ENCODE peak calls at places on chromosomes 11 and 22, in seven cellular contexts. One of them, this sample, is unnamed.
A peak's percentile ranks its signal among the peaks of the same experiment; 100 is the strongest.

GRCh38 chr11:67119577-67120391 is 721 bp downstream of the KDM2A start:
- DNase-seq in tibial nerve: no peak
- DNase-seq in psoas muscle: peak; percentile 65
- DNase-seq in stomach: no peak
- DNase-seq in left cardiac atrium: peak; percentile 37
- DNase-seq in skeletal muscle cell: no peak
- DNase-seq in progenitor cell of endocrine pancreas: peak; percentile 36
- DNase-seq in this sample: peak; percentile 29

GRCh38 chr11:78379039-78379670 is 38.5 kb downstream of the GAB2 start:
- DNase-seq in tibial nerve: no peak
- DNase-seq in psoas muscle: no peak
- DNase-seq in stomach: no peak
- DNase-seq in left cardiac atrium: no peak
- DNase-seq in skeletal muscle cell: no peak
- DNase-seq in progenitor cell of endocrine pancreas: no peak
- DNase-seq in this sample: no peak

GRCh38 chr22:49838771-49839717 is 11.4 kb upstream of the BRD1 start:
- DNase-seq in tibial nerve: no peak
- DNase-seq in psoas muscle: peak; percentile 43
- DNase-seq in stomach: no peak
- DNase-seq in left cardiac atrium: no peak
- DNase-seq in skeletal muscle cell: no peak
- DNase-seq in progenitor cell of endocrine pancreas: no peak
- DNase-seq in this sample: no peak

GRCh38 chr22:24521791-24522245 is 26.7 kb downstream of the UPB1 start:
- DNase-seq in tibial nerve: no peak
- DNase-seq in psoas muscle: peak; percentile 52
- DNase-seq in stomach: peak; percentile 76
- DNase-seq in left cardiac atrium: no peak
- DNase-seq in skeletal muscle cell: no peak
- DNase-seq in progenitor cell of endocrine pancreas: peak; percentile 48
- DNase-seq in this sample: peak; percentile 67

GRCh38 chr22:41696714-41697113 is 2.6 kb upstream of the MEI1 start:
- DNase-seq in tibial nerve: no peak
- DNase-seq in psoas muscle: no peak
- DNase-seq in stomach: no peak
- DNase-seq in left cardiac atrium: no peak
- DNase-seq in skeletal muscle cell: no peak
- DNase-seq in progenitor cell of endocrine pancreas: no peak
- DNase-seq in this sample: no peak

GRCh38 chr11:69667619-69668604 is 7.2 kb downstream of the LTO1 start:
- DNase-seq in tibial nerve: no peak
- DNase-seq in psoas muscle: peak; percentile 29
- DNase-seq in stomach: no peak
- DNase-seq in left cardiac atrium: no peak
- DNase-seq in skeletal muscle cell: no peak
- DNase-seq in progenitor cell of endocrine pancreas: no peak
- DNase-seq in this sample: no peak

GRCh38 chr11:126061707-126062678 is 673 bp downstream of the CDON start:
- DNase-seq in tibial nerve: no peak
- DNase-seq in psoas muscle: peak; percentile 65
- DNase-seq in stomach: no peak
- DNase-seq in left cardiac atrium: no peak
- DNase-seq in skeletal muscle cell: no peak
- DNase-seq in progenitor cell of endocrine pancreas: no peak
- DNase-seq in this sample: peak; percentile 32

GRCh38 chr11:83046626-83047172 is 25.0 kb downstream of the RAB30 start:
- DNase-seq in tibial nerve: no peak
- DNase-seq in psoas muscle: no peak
- DNase-seq in stomach: no peak
- DNase-seq in left cardiac atrium: no peak
- DNase-seq in skeletal muscle cell: no peak
- DNase-seq in progenitor cell of endocrine pancreas: no peak
- DNase-seq in this sample: no peak

GRCh38 chr11:2380807-2381350 is 3.8 kb downstream of the CD81 start:
- DNase-seq in tibial nerve: peak; percentile 64
- DNase-seq in psoas muscle: peak; percentile 86
- DNase-seq in stomach: peak; percentile 47
- DNase-seq in left cardiac atrium: peak; percentile 92
- DNase-seq in skeletal muscle cell: no peak
- DNase-seq in progenitor cell of endocrine pancreas: no peak
- DNase-seq in this sample: no peak

GRCh38 chr11:64206457-64207246 is at the start of gene FERMT3:
- DNase-seq in tibial nerve: no peak
- DNase-seq in psoas muscle: peak; percentile 77
- DNase-seq in stomach: peak; percentile 83
- DNase-seq in left cardiac atrium: peak; percentile 81
- DNase-seq in skeletal muscle cell: no peak
- DNase-seq in progenitor cell of endocrine pancreas: no peak
- DNase-seq in this sample: peak; percentile 46

GRCh38 chr11:88553204-88553603 is 215.7 kb upstream of the CTSC start:
- DNase-seq in tibial nerve: no peak
- DNase-seq in psoas muscle: no peak
- DNase-seq in stomach: no peak
- DNase-seq in left cardiac atrium: no peak
- DNase-seq in skeletal muscle cell: peak; percentile 30
- DNase-seq in progenitor cell of endocrine pancreas: no peak
- DNase-seq in this sample: no peak

GRCh38 chr22:39449708-39450107 is 7.1 kb upstream of the MGAT3 start:
- DNase-seq in tibial nerve: no peak
- DNase-seq in psoas muscle: no peak
- DNase-seq in stomach: no peak
- DNase-seq in left cardiac atrium: no peak
- DNase-seq in skeletal muscle cell: no peak
- DNase-seq in progenitor cell of endocrine pancreas: no peak
- DNase-seq in this sample: no peak

GRCh38 chr22:44879301-44879680 is 126.9 kb downstream of the ARHGAP8 start:
- DNase-seq in tibial nerve: no peak
- DNase-seq in psoas muscle: peak; percentile 25
- DNase-seq in stomach: no peak
- DNase-seq in left cardiac atrium: no peak
- DNase-seq in skeletal muscle cell: no peak
- DNase-seq in progenitor cell of endocrine pancreas: no peak
- DNase-seq in this sample: no peak

GRCh38 chr11:17389205-17389956 is 922 bp upstream of the KCNJ11 start:
- DNase-seq in tibial nerve: no peak
- DNase-seq in psoas muscle: peak; percentile 95
- DNase-seq in stomach: peak; percentile 90
- DNase-seq in left cardiac atrium: peak; percentile 81
- DNase-seq in skeletal muscle cell: no peak
- DNase-seq in progenitor cell of endocrine pancreas: peak; percentile 85
- DNase-seq in this sample: peak; percentile 83

GRCh38 chr11:76148207-76148606 is 58.1 kb downstream of the WNT11 start:
- DNase-seq in tibial nerve: no peak
- DNase-seq in psoas muscle: no peak
- DNase-seq in stomach: no peak
- DNase-seq in left cardiac atrium: no peak
- DNase-seq in skeletal muscle cell: no peak
- DNase-seq in progenitor cell of endocrine pancreas: no peak
- DNase-seq in this sample: no peak

GRCh38 chr11:69559181-69559580 is 77.7 kb downstream of the LINC01488 start:
- DNase-seq in tibial nerve: no peak
- DNase-seq in psoas muscle: no peak
- DNase-seq in stomach: no peak
- DNase-seq in left cardiac atrium: no peak
- DNase-seq in skeletal muscle cell: no peak
- DNase-seq in progenitor cell of endocrine pancreas: no peak
- DNase-seq in this sample: no peak

GRCh38 chr11:68680541-68681231 is 3.7 kb upstream of the GAL start:
- DNase-seq in tibial nerve: no peak
- DNase-seq in psoas muscle: no peak
- DNase-seq in stomach: no peak
- DNase-seq in left cardiac atrium: no peak
- DNase-seq in skeletal muscle cell: no peak
- DNase-seq in progenitor cell of endocrine pancreas: no peak
- DNase-seq in this sample: no peak

GRCh38 chr22:46703166-46703995 is 34.7 kb downstream of the CERK start:
- DNase-seq in tibial nerve: no peak
- DNase-seq in psoas muscle: no peak
- DNase-seq in stomach: no peak
- DNase-seq in left cardiac atrium: no peak
- DNase-seq in skeletal muscle cell: no peak
- DNase-seq in progenitor cell of endocrine pancreas: no peak
- DNase-seq in this sample: no peak

GRCh38 chr11:118618991-118619375 is 11.6 kb downstream of the PHLDB1 start:
- DNase-seq in tibial nerve: peak; percentile 62
- DNase-seq in psoas muscle: peak; percentile 74
- DNase-seq in stomach: no peak
- DNase-seq in left cardiac atrium: peak; percentile 78
- DNase-seq in skeletal muscle cell: peak; percentile 51
- DNase-seq in progenitor cell of endocrine pancreas: no peak
- DNase-seq in this sample: no peak

GRCh38 chr11:104352036-104352435 is 188.1 kb upstream of the PDGFD start:
- DNase-seq in tibial nerve: no peak
- DNase-seq in psoas muscle: no peak
- DNase-seq in stomach: no peak
- DNase-seq in left cardiac atrium: no peak
- DNase-seq in skeletal muscle cell: no peak
- DNase-seq in progenitor cell of endocrine pancreas: no peak
- DNase-seq in this sample: no peak

GRCh38 chr11:119316729-119317591 is at the start of gene MCAM:
- DNase-seq in tibial nerve: no peak
- DNase-seq in psoas muscle: no peak
- DNase-seq in stomach: no peak
- DNase-seq in left cardiac atrium: peak; percentile 69
- DNase-seq in skeletal muscle cell: no peak
- DNase-seq in progenitor cell of endocrine pancreas: no peak
- DNase-seq in this sample: no peak

GRCh38 chr11:14905104-14906033 is 13.3 kb upstream of the CYP2R1 start:
- DNase-seq in tibial nerve: peak; percentile 24
- DNase-seq in psoas muscle: peak; percentile 57
- DNase-seq in stomach: peak; percentile 43
- DNase-seq in left cardiac atrium: peak; percentile 49
- DNase-seq in skeletal muscle cell: no peak
- DNase-seq in progenitor cell of endocrine pancreas: no peak
- DNase-seq in this sample: peak; percentile 88

This sample was measured in MM.1S.